ENCODE peak calls at places on chromosomes 13 and 19, in seven cellular contexts. Y is tibial nerve; A is GM04504; G is epithelial cell of esophagus; D is lung microvascular endothelial cell; M is activated CD4-positive, CD25-positive, alpha-beta regulatory T cell treated with anti-CD3 and anti-CD28 coated beads, Interleukin-2, amount 50 U/mL, for 16 hours; W is BJ. N is an unnamed sample.
A peak's percentile ranks its signal among the peaks of the same experiment; 100 is the strongest.

GRCh38 chr13:73656863-73657262 is 477.3 kb downstream of the KLF12 start:
- DNase-seq in Y (no peak), A (no peak), G (peak; percentile 79), D (no peak), M (no peak), W (no peak), N (no peak)

GRCh38 chr13:113918580-113918979 is 54.7 kb upstream of the GAS6 start:
- DNase-seq in Y (no peak), A (no peak), G (no peak), D (no peak), M (no peak), W (no peak), N (no peak)

GRCh38 chr13:77330009-77330471 is 3.1 kb upstream of the MYCBP2 start:
- DNase-seq in Y (no peak), A (no peak), G (no peak), D (no peak), M (no peak), W (no peak), N (no peak)

GRCh38 chr13:100535401-100536135 is 53.0 kb downstream of the GGACT start:
- DNase-seq in Y (no peak), A (no peak), G (no peak), D (no peak), M (no peak), W (no peak), N (no peak)

GRCh38 chr13:51287758-51288157 is 51.7 kb upstream of the SERPINE3 start:
- DNase-seq in Y (no peak), A (no peak), G (no peak), D (no peak), M (no peak), W (no peak), N (no peak)

GRCh38 chr19:18152444-18152816 is 533 bp upstream of the PIK3R2 start:
- DNase-seq in Y (peak; percentile 100), A (peak; percentile 93), G (peak; percentile 92), D (peak; percentile 95), M (peak; percentile 88), W (peak; percentile 88), N (peak; percentile 89)

GRCh38 chr19:10116085-10116865 is 3.4 kb downstream of the EIF3G start:
- DNase-seq in Y (no peak), A (no peak), G (no peak), D (no peak), M (no peak), W (no peak), N (no peak)

GRCh38 chr13:67588607-67589006 is 358.5 kb upstream of the PCDH9 start:
- DNase-seq in Y (no peak), A (no peak), G (no peak), D (no peak), M (no peak), W (no peak), N (no peak)

GRCh38 chr13:33280550-33280905 is 5.0 kb downstream of the STARD13 start:
- DNase-seq in Y (no peak), A (no peak), G (peak; percentile 46), D (no peak), M (no peak), W (no peak), N (no peak)

GRCh38 chr13:20303636-20304035 is 71.5 kb upstream of the GJB6 start:
- DNase-seq in Y (no peak), A (peak; percentile 7), G (peak; percentile 42), D (no peak), M (no peak), W (peak; percentile 2), N (no peak)

GRCh38 chr13:21060063-21060826 is 1.1 kb downstream of the LATS2 start:
- DNase-seq in Y (peak; percentile 30), A (no peak), G (peak; percentile 52), D (peak; percentile 59), M (no peak), W (no peak), N (no peak)

GRCh38 chr13:43058318-43058674 is 34.9 kb downstream of the DNAJC15 start:
- DNase-seq in Y (no peak), A (peak; percentile 86), G (peak; percentile 96), D (no peak), M (no peak), W (peak; percentile 79), N (no peak)

GRCh38 chr19:46670874-46671273 is 9.9 kb upstream of the DACT3 start:
- DNase-seq in Y (no peak), A (no peak), G (peak; percentile 28), D (no peak), M (no peak), W (no peak), N (no peak)

GRCh38 chr19:38634757-38635482 is 12.5 kb upstream of the ACTN4 start:
- DNase-seq in Y (peak; percentile 78), A (no peak), G (peak; percentile 57), D (peak; percentile 73), M (no peak), W (no peak), N (peak; percentile 65)

GRCh38 chr13:37481005-37481857 is 117.3 kb downstream of the POSTN start:
- DNase-seq in Y (no peak), A (no peak), G (peak; percentile 29), D (peak; percentile 50), M (no peak), W (no peak), N (no peak)

GRCh38 chr13:34733720-34734119 is 208.3 kb upstream of the NBEA start:
- DNase-seq in Y (no peak), A (peak; percentile 41), G (peak; percentile 55), D (no peak), M (no peak), W (no peak), N (no peak)

GRCh38 chr19:18645035-18645511 is 8.2 kb downstream of the KLHL26 start:
- DNase-seq in Y (no peak), A (no peak), G (no peak), D (no peak), M (no peak), W (no peak), N (no peak)

GRCh38 chr13:76894401-76895110 is 8.4 kb upstream of the KCTD12 start:
- DNase-seq in Y (no peak), A (no peak), G (peak; percentile 81), D (no peak), M (no peak), W (no peak), N (no peak)

GRCh38 chr13:84377071-84377470 is 494.8 kb upstream of the SLITRK1 start:
- DNase-seq in Y (no peak), A (no peak), G (no peak), D (no peak), M (no peak), W (no peak), N (no peak)

GRCh38 chr13:36341718-36342117 is 4.5 kb downstream of the SPART start:
- DNase-seq in Y (no peak), A (no peak), G (peak; percentile 34), D (no peak), M (no peak), W (no peak), N (no peak)

GRCh38 chr13:41706189-41706588 is 248.8 kb downstream of the RGCC start:
- DNase-seq in Y (no peak), A (no peak), G (no peak), D (peak; percentile 49), M (no peak), W (no peak), N (no peak)

GRCh38 chr19:633786-634639 is 676 bp upstream of the POLRMT start:
- DNase-seq in Y (no peak), A (no peak), G (peak; percentile 15), D (no peak), M (no peak), W (no peak), N (no peak)

GRCh38 chr19:7552781-7553180 is 17.3 kb downstream of the PNPLA6 start:
- DNase-seq in Y (no peak), A (no peak), G (no peak), D (no peak), M (no peak), W (no peak), N (no peak)

GRCh38 chr13:38872693-38873092 is 117.9 kb downstream of the STOML3 start:
- DNase-seq in Y (peak; percentile 25), A (peak; percentile 5), G (peak; percentile 65), D (peak; percentile 33), M (no peak), W (no peak), N (no peak)

GRCh38 chr19:5038631-5039271 is 69.8 kb downstream of the KDM4B start:
- DNase-seq in Y (no peak), A (no peak), G (peak; percentile 41), D (peak; percentile 58), M (no peak), W (no peak), N (no peak)

GRCh38 chr13:33259296-33259695 is 26.3 kb downstream of the STARD13 start:
- DNase-seq in Y (no peak), A (no peak), G (no peak), D (no peak), M (no peak), W (no peak), N (no peak)